ENCODE peak calls at places on chromosomes 5 and 9, in seven cellular contexts. W, X, M, N, L, D and Y are unnamed samples.
A peak's percentile ranks its signal among the peaks of the same experiment; 100 is the strongest.

GRCh38 chr5:64509798-64510197 is 4.0 kb downstream of the RGS7BP start:
- DNase-seq in W (no peak), X (no peak), M (no peak), N (no peak), L (no peak), D (no peak), Y (no peak)

GRCh38 chr5:33153891-33154290 is 286.9 kb upstream of the TARS1 start:
- DNase-seq in W (no peak), X (no peak), M (no peak), N (no peak), L (no peak), D (no peak), Y (no peak)

GRCh38 chr5:149581192-149581861 is at the start of gene ARHGEF37:
- DNase-seq in W (no peak), X (peak; percentile 72), M (peak; percentile 18), N (peak; percentile 87), L (peak; percentile 11), D (peak; percentile 84), Y (peak; percentile 83)

GRCh38 chr5:62256161-62257017 is 49.6 kb upstream of the KIF2A start:
- DNase-seq in W (no peak), X (no peak), M (peak; percentile 1), N (no peak), L (peak; percentile 14), D (no peak), Y (no peak)

GRCh38 chr9:8382777-8383527 is 583.4 kb upstream of the DMAC1 start:
- DNase-seq in W (no peak), X (no peak), M (no peak), N (no peak), L (no peak), D (no peak), Y (no peak)

GRCh38 chr5:150281987-150282386 is 7.6 kb downstream of the CAMK2A start:
- DNase-seq in W (no peak), X (no peak), M (no peak), N (peak; percentile 50), L (no peak), D (no peak), Y (no peak)

GRCh38 chr5:119400248-119400647 is 44.4 kb downstream of the TNFAIP8 start:
- DNase-seq in W (no peak), X (no peak), M (no peak), N (no peak), L (no peak), D (no peak), Y (peak; percentile 47)

GRCh38 chr5:73299665-73300435 is 126.9 kb downstream of the TMEM174 start:
- DNase-seq in W (no peak), X (no peak), M (no peak), N (no peak), L (no peak), D (peak; percentile 77), Y (no peak)

GRCh38 chr9:119114681-119115080 is 254.6 kb downstream of the BRINP1 start:
- DNase-seq in W (no peak), X (no peak), M (no peak), N (no peak), L (no peak), D (no peak), Y (no peak)

GRCh38 chr5:141664733-141665461 is 13.7 kb upstream of the FCHSD1 start:
- DNase-seq in W (no peak), X (peak; percentile 67), M (peak; percentile 73), N (peak; percentile 70), L (peak; percentile 61), D (peak; percentile 96), Y (peak; percentile 70)

GRCh38 chr9:127968046-127968445 is 12.7 kb downstream of the EEIG1 start:
- DNase-seq in W (no peak), X (peak; percentile 78), M (no peak), N (no peak), L (no peak), D (no peak), Y (peak; percentile 94)

GRCh38 chr5:79448336-79448735 is 65.6 kb downstream of the HOMER1 start:
- DNase-seq in W (peak; percentile 29), X (no peak), M (no peak), N (no peak), L (no peak), D (no peak), Y (no peak)

GRCh38 chr5:126868961-126869451 is 92.1 kb downstream of the LMNB1 start:
- DNase-seq in W (no peak), X (no peak), M (no peak), N (peak; percentile 64), L (no peak), D (peak; percentile 76), Y (no peak)

GRCh38 chr5:112479418-112479817 is 60.3 kb upstream of the EPB41L4A start:
- DNase-seq in W (peak; percentile 31), X (no peak), M (no peak), N (no peak), L (no peak), D (no peak), Y (peak; percentile 28)

GRCh38 chr5:87030699-87031098 is 237.0 kb upstream of the RASA1 start:
- DNase-seq in W (no peak), X (no peak), M (no peak), N (no peak), L (no peak), D (peak; percentile 60), Y (no peak)

GRCh38 chr5:91556-92263 is at the start of gene PLEKHG4B:
- DNase-seq in W (no peak), X (peak; percentile 72), M (no peak), N (no peak), L (no peak), D (peak; percentile 95), Y (no peak)

GRCh38 chr5:133338504-133339355 is 273.6 kb downstream of the FSTL4 start:
- DNase-seq in W (no peak), X (no peak), M (no peak), N (no peak), L (no peak), D (no peak), Y (no peak)

GRCh38 chr5:87081511-87082372 is 185.9 kb upstream of the RASA1 start:
- DNase-seq in W (no peak), X (peak; percentile 22), M (peak; percentile 28), N (peak; percentile 18), L (peak; percentile 30), D (no peak), Y (no peak)

GRCh38 chr5:168708301-168708695 is 129.1 kb upstream of the PANK3 start:
- DNase-seq in W (no peak), X (no peak), M (no peak), N (no peak), L (no peak), D (peak; percentile 18), Y (no peak)

GRCh38 chr5:2193142-2193922 is 310.6 kb upstream of the IRX4 start:
- DNase-seq in W (no peak), X (no peak), M (no peak), N (no peak), L (no peak), D (no peak), Y (no peak)

GRCh38 chr9:4211806-4212205 is 88.1 kb downstream of the GLIS3 start:
- DNase-seq in W (no peak), X (no peak), M (no peak), N (no peak), L (no peak), D (no peak), Y (no peak)

GRCh38 chr9:116099821-116100220 is 53.8 kb upstream of the PAPPA start:
- DNase-seq in W (no peak), X (no peak), M (no peak), N (no peak), L (no peak), D (no peak), Y (no peak)

GRCh38 chr5:79567926-79568549 is 44.2 kb upstream of the TENT2 start:
- DNase-seq in W (no peak), X (no peak), M (no peak), N (no peak), L (no peak), D (no peak), Y (no peak)

GRCh38 chr5:173789031-173789920 is 98.9 kb upstream of the CPEB4 start:
- DNase-seq in W (no peak), X (peak; percentile 98), M (no peak), N (no peak), L (no peak), D (no peak), Y (peak; percentile 35)

GRCh38 chr9:71036501-71036900 is 84.9 kb downstream of the TRPM3 start:
- DNase-seq in W (no peak), X (no peak), M (no peak), N (no peak), L (no peak), D (no peak), Y (no peak)

GRCh38 chr9:132048191-132048590 is 31.5 kb downstream of the MED27 start:
- DNase-seq in W (no peak), X (no peak), M (no peak), N (no peak), L (no peak), D (no peak), Y (no peak)

GRCh38 chr9:134617836-134618162 is 23.8 kb upstream of the COL5A1 start:
- DNase-seq in W (no peak), X (no peak), M (no peak), N (no peak), L (no peak), D (no peak), Y (no peak)

GRCh38 chr5:88687253-88687955 is 195.6 kb downstream of the MEF2C start:
- DNase-seq in W (no peak), X (no peak), M (no peak), N (peak; percentile 67), L (no peak), D (no peak), Y (no peak)

GRCh38 chr5:96023518-96023917 is 61.9 kb upstream of the ELL2 start:
- DNase-seq in W (no peak), X (no peak), M (no peak), N (no peak), L (no peak), D (no peak), Y (no peak)

GRCh38 chr9:131043646-131044045 is 34.7 kb downstream of the LAMC3 start:
- DNase-seq in W (no peak), X (no peak), M (no peak), N (no peak), L (no peak), D (no peak), Y (no peak)

GRCh38 chr9:121707477-121708424 is 56.3 kb downstream of the DAB2IP start:
- DNase-seq in W (no peak), X (no peak), M (no peak), N (no peak), L (no peak), D (no peak), Y (no peak)

GRCh38 chr5:124907098-124907644 is 160.7 kb upstream of the ZNF608 start:
- DNase-seq in W (no peak), X (no peak), M (no peak), N (no peak), L (no peak), D (no peak), Y (no peak)

GRCh38 chr5:14184725-14185124 is 41.6 kb downstream of the TRIO start:
- DNase-seq in W (no peak), X (no peak), M (no peak), N (no peak), L (no peak), D (no peak), Y (no peak)